ENCODE peak calls at places on chromosomes 2 and 18, in eight cellular contexts. One of them, this sample, is unnamed.

GRCh38 chr2:73925033-73925704 is 1.5 kb upstream of the DGUOK start:
- DNase-seq in fibroblast of lung: no peak
- DNase-seq in suprapubic skin: no peak
- DNase-seq in activated effector memory CD4-positive, alpha-beta T cell treated with Interleukin-2 at 50 U/mL for 16 hours: no peak
- DNase-seq in putamen: no peak
- DNase-seq in activated CD4-positive, alpha-beta T cell treated with anti-CD3 and anti-CD28 coated beads for 36 hours: peak
- DNase-seq in amniotic stem cell: no peak
- DNase-seq in astrocyte: no peak
- DNase-seq in this sample: no peak

GRCh38 chr2:67374949-67375348 is 22.2 kb upstream of the ETAA1 start:
- DNase-seq in putamen: no peak
- DNase-seq in suprapubic skin: no peak
- DNase-seq in fibroblast of lung: no peak
- DNase-seq in astrocyte: no peak
- DNase-seq in amniotic stem cell: no peak
- DNase-seq in activated effector memory CD4-positive, alpha-beta T cell treated with Interleukin-2 at 50 U/mL for 16 hours: no peak
- DNase-seq in activated CD4-positive, alpha-beta T cell treated with anti-CD3 and anti-CD28 coated beads for 36 hours: no peak
- DNase-seq in this sample: no peak

GRCh38 chr2:172047486-172048194 is 37.7 kb upstream of the DLX1 start:
- DNase-seq in suprapubic skin: no peak
- DNase-seq in fibroblast of lung: no peak
- DNase-seq in putamen: no peak
- DNase-seq in astrocyte: no peak
- DNase-seq in activated CD4-positive, alpha-beta T cell treated with anti-CD3 and anti-CD28 coated beads for 36 hours: no peak
- DNase-seq in amniotic stem cell: no peak
- DNase-seq in activated effector memory CD4-positive, alpha-beta T cell treated with Interleukin-2 at 50 U/mL for 16 hours: no peak
- DNase-seq in this sample: no peak

GRCh38 chr2:170218456-170218855 is 40.5 kb downstream of the MYO3B start:
- DNase-seq in astrocyte: no peak
- DNase-seq in putamen: no peak
- DNase-seq in activated effector memory CD4-positive, alpha-beta T cell treated with Interleukin-2 at 50 U/mL for 16 hours: no peak
- DNase-seq in fibroblast of lung: no peak
- DNase-seq in amniotic stem cell: no peak
- DNase-seq in activated CD4-positive, alpha-beta T cell treated with anti-CD3 and anti-CD28 coated beads for 36 hours: no peak
- DNase-seq in suprapubic skin: no peak
- DNase-seq in this sample: no peak

GRCh38 chr2:16161768-16162490 is 221.6 kb downstream of the MYCN start:
- DNase-seq in suprapubic skin: no peak
- DNase-seq in fibroblast of lung: no peak
- DNase-seq in amniotic stem cell: no peak
- DNase-seq in activated CD4-positive, alpha-beta T cell treated with anti-CD3 and anti-CD28 coated beads for 36 hours: no peak
- DNase-seq in astrocyte: no peak
- DNase-seq in activated effector memory CD4-positive, alpha-beta T cell treated with Interleukin-2 at 50 U/mL for 16 hours: no peak
- DNase-seq in putamen: no peak
- DNase-seq in this sample: no peak

GRCh38 chr2:61995515-61995914 is 90.0 kb downstream of the COMMD1 start:
- DNase-seq in fibroblast of lung: no peak
- DNase-seq in suprapubic skin: no peak
- DNase-seq in astrocyte: no peak
- DNase-seq in amniotic stem cell: no peak
- DNase-seq in putamen: no peak
- DNase-seq in activated CD4-positive, alpha-beta T cell treated with anti-CD3 and anti-CD28 coated beads for 36 hours: no peak
- DNase-seq in activated effector memory CD4-positive, alpha-beta T cell treated with Interleukin-2 at 50 U/mL for 16 hours: no peak
- DNase-seq in this sample: no peak

GRCh38 chr2:52611757-52612156 is 1155.8 kb upstream of the CHAC2 start:
- DNase-seq in suprapubic skin: no peak
- DNase-seq in astrocyte: no peak
- DNase-seq in activated CD4-positive, alpha-beta T cell treated with anti-CD3 and anti-CD28 coated beads for 36 hours: no peak
- DNase-seq in putamen: no peak
- DNase-seq in amniotic stem cell: no peak
- DNase-seq in activated effector memory CD4-positive, alpha-beta T cell treated with Interleukin-2 at 50 U/mL for 16 hours: no peak
- DNase-seq in fibroblast of lung: no peak
- DNase-seq in this sample: no peak

GRCh38 chr2:54457326-54458023 is 1.3 kb downstream of the SPTBN1 start:
- DNase-seq in astrocyte: no peak
- DNase-seq in amniotic stem cell: no peak
- DNase-seq in activated CD4-positive, alpha-beta T cell treated with anti-CD3 and anti-CD28 coated beads for 36 hours: peak
- DNase-seq in suprapubic skin: no peak
- DNase-seq in activated effector memory CD4-positive, alpha-beta T cell treated with Interleukin-2 at 50 U/mL for 16 hours: no peak
- DNase-seq in putamen: peak
- DNase-seq in fibroblast of lung: peak
- DNase-seq in this sample: no peak

GRCh38 chr18:59704146-59704545 is 6.9 kb upstream of the CCBE1 start:
- DNase-seq in activated CD4-positive, alpha-beta T cell treated with anti-CD3 and anti-CD28 coated beads for 36 hours: no peak
- DNase-seq in suprapubic skin: no peak
- DNase-seq in fibroblast of lung: no peak
- DNase-seq in activated effector memory CD4-positive, alpha-beta T cell treated with Interleukin-2 at 50 U/mL for 16 hours: no peak
- DNase-seq in astrocyte: no peak
- DNase-seq in putamen: no peak
- DNase-seq in amniotic stem cell: no peak
- DNase-seq in this sample: no peak

GRCh38 chr2:152581360-152581759 is 135.9 kb downstream of the PRPF40A start:
- DNase-seq in astrocyte: no peak
- DNase-seq in amniotic stem cell: no peak
- DNase-seq in suprapubic skin: no peak
- DNase-seq in activated CD4-positive, alpha-beta T cell treated with anti-CD3 and anti-CD28 coated beads for 36 hours: no peak
- DNase-seq in fibroblast of lung: peak
- DNase-seq in activated effector memory CD4-positive, alpha-beta T cell treated with Interleukin-2 at 50 U/mL for 16 hours: no peak
- DNase-seq in putamen: no peak
- DNase-seq in this sample: no peak

GRCh38 chr2:44964704-44965343 is 23.3 kb downstream of the SIX3 start:
- DNase-seq in activated CD4-positive, alpha-beta T cell treated with anti-CD3 and anti-CD28 coated beads for 36 hours: no peak
- DNase-seq in amniotic stem cell: no peak
- DNase-seq in astrocyte: no peak
- DNase-seq in putamen: no peak
- DNase-seq in activated effector memory CD4-positive, alpha-beta T cell treated with Interleukin-2 at 50 U/mL for 16 hours: no peak
- DNase-seq in fibroblast of lung: no peak
- DNase-seq in suprapubic skin: no peak
- DNase-seq in this sample: no peak

GRCh38 chr2:113826346-113827285 is 63.3 kb upstream of the ACTR3 start:
- DNase-seq in activated CD4-positive, alpha-beta T cell treated with anti-CD3 and anti-CD28 coated beads for 36 hours: no peak
- DNase-seq in fibroblast of lung: peak
- DNase-seq in suprapubic skin: no peak
- DNase-seq in activated effector memory CD4-positive, alpha-beta T cell treated with Interleukin-2 at 50 U/mL for 16 hours: no peak
- DNase-seq in astrocyte: peak
- DNase-seq in putamen: peak
- DNase-seq in amniotic stem cell: no peak
- DNase-seq in this sample: no peak

GRCh38 chr2:217249490-217250451 is 389.9 kb upstream of the TNP1 start:
- DNase-seq in fibroblast of lung: no peak
- DNase-seq in activated effector memory CD4-positive, alpha-beta T cell treated with Interleukin-2 at 50 U/mL for 16 hours: no peak
- DNase-seq in suprapubic skin: no peak
- DNase-seq in activated CD4-positive, alpha-beta T cell treated with anti-CD3 and anti-CD28 coated beads for 36 hours: no peak
- DNase-seq in putamen: no peak
- DNase-seq in amniotic stem cell: no peak
- DNase-seq in astrocyte: no peak
- DNase-seq in this sample: no peak

GRCh38 chr2:169961911-169962310 is 134.7 kb downstream of the UBR3 start:
- DNase-seq in putamen: no peak
- DNase-seq in activated effector memory CD4-positive, alpha-beta T cell treated with Interleukin-2 at 50 U/mL for 16 hours: no peak
- DNase-seq in fibroblast of lung: peak
- DNase-seq in activated CD4-positive, alpha-beta T cell treated with anti-CD3 and anti-CD28 coated beads for 36 hours: no peak
- DNase-seq in astrocyte: peak
- DNase-seq in amniotic stem cell: no peak
- DNase-seq in suprapubic skin: no peak
- DNase-seq in this sample: no peak

GRCh38 chr2:102619414-102620319 is at the start of gene SLC9A2:
- DNase-seq in astrocyte: peak
- DNase-seq in activated CD4-positive, alpha-beta T cell treated with anti-CD3 and anti-CD28 coated beads for 36 hours: peak
- DNase-seq in amniotic stem cell: no peak
- DNase-seq in suprapubic skin: no peak
- DNase-seq in fibroblast of lung: peak
- DNase-seq in activated effector memory CD4-positive, alpha-beta T cell treated with Interleukin-2 at 50 U/mL for 16 hours: no peak
- DNase-seq in putamen: no peak
- DNase-seq in this sample: no peak

GRCh38 chr18:75161629-75162028 is 47.3 kb downstream of the PTGR3 start:
- DNase-seq in putamen: no peak
- DNase-seq in activated CD4-positive, alpha-beta T cell treated with anti-CD3 and anti-CD28 coated beads for 36 hours: peak
- DNase-seq in amniotic stem cell: no peak
- DNase-seq in fibroblast of lung: peak
- DNase-seq in activated effector memory CD4-positive, alpha-beta T cell treated with Interleukin-2 at 50 U/mL for 16 hours: peak
- DNase-seq in astrocyte: peak
- DNase-seq in suprapubic skin: no peak
- DNase-seq in this sample: no peak

GRCh38 chr2:235911125-235911524 is 257.1 kb downstream of the GBX2 start:
- DNase-seq in putamen: no peak
- DNase-seq in activated CD4-positive, alpha-beta T cell treated with anti-CD3 and anti-CD28 coated beads for 36 hours: no peak
- DNase-seq in amniotic stem cell: no peak
- DNase-seq in activated effector memory CD4-positive, alpha-beta T cell treated with Interleukin-2 at 50 U/mL for 16 hours: no peak
- DNase-seq in suprapubic skin: no peak
- DNase-seq in fibroblast of lung: no peak
- DNase-seq in astrocyte: no peak
- DNase-seq in this sample: no peak

GRCh38 chr2:149561309-149561926 is 26.2 kb downstream of the MMADHC start:
- DNase-seq in amniotic stem cell: no peak
- DNase-seq in fibroblast of lung: no peak
- DNase-seq in putamen: peak
- DNase-seq in activated CD4-positive, alpha-beta T cell treated with anti-CD3 and anti-CD28 coated beads for 36 hours: peak
- DNase-seq in activated effector memory CD4-positive, alpha-beta T cell treated with Interleukin-2 at 50 U/mL for 16 hours: no peak
- DNase-seq in astrocyte: no peak
- DNase-seq in suprapubic skin: no peak
- DNase-seq in this sample: no peak

GRCh38 chr2:24768601-24769000 is 24.6 kb downstream of the PTRHD1 start:
- DNase-seq in astrocyte: no peak
- DNase-seq in suprapubic skin: no peak
- DNase-seq in putamen: no peak
- DNase-seq in amniotic stem cell: no peak
- DNase-seq in fibroblast of lung: no peak
- DNase-seq in activated CD4-positive, alpha-beta T cell treated with anti-CD3 and anti-CD28 coated beads for 36 hours: no peak
- DNase-seq in activated effector memory CD4-positive, alpha-beta T cell treated with Interleukin-2 at 50 U/mL for 16 hours: no peak
- DNase-seq in this sample: no peak

GRCh38 chr2:198916548-198916947 is 541.2 kb downstream of the SATB2 start:
- DNase-seq in activated CD4-positive, alpha-beta T cell treated with anti-CD3 and anti-CD28 coated beads for 36 hours: no peak
- DNase-seq in astrocyte: no peak
- DNase-seq in suprapubic skin: no peak
- DNase-seq in amniotic stem cell: no peak
- DNase-seq in fibroblast of lung: no peak
- DNase-seq in activated effector memory CD4-positive, alpha-beta T cell treated with Interleukin-2 at 50 U/mL for 16 hours: no peak
- DNase-seq in putamen: no peak
- DNase-seq in this sample: no peak

GRCh38 chr2:161005170-161005569 is 155.1 kb upstream of the TANK start:
- DNase-seq in activated effector memory CD4-positive, alpha-beta T cell treated with Interleukin-2 at 50 U/mL for 16 hours: no peak
- DNase-seq in suprapubic skin: no peak
- DNase-seq in amniotic stem cell: no peak
- DNase-seq in activated CD4-positive, alpha-beta T cell treated with anti-CD3 and anti-CD28 coated beads for 36 hours: no peak
- DNase-seq in astrocyte: peak
- DNase-seq in fibroblast of lung: no peak
- DNase-seq in putamen: no peak
- DNase-seq in this sample: no peak

GRCh38 chr2:20638014-20638413 is 12.9 kb downstream of the HS1BP3 start:
- DNase-seq in activated CD4-positive, alpha-beta T cell treated with anti-CD3 and anti-CD28 coated beads for 36 hours: no peak
- DNase-seq in suprapubic skin: no peak
- DNase-seq in activated effector memory CD4-positive, alpha-beta T cell treated with Interleukin-2 at 50 U/mL for 16 hours: no peak
- DNase-seq in putamen: no peak
- DNase-seq in amniotic stem cell: no peak
- DNase-seq in fibroblast of lung: no peak
- DNase-seq in astrocyte: no peak
- DNase-seq in this sample: no peak

GRCh38 chr2:105090091-105090490 is 52.2 kb downstream of the MRPS9 start:
- DNase-seq in fibroblast of lung: no peak
- DNase-seq in activated effector memory CD4-positive, alpha-beta T cell treated with Interleukin-2 at 50 U/mL for 16 hours: no peak
- DNase-seq in activated CD4-positive, alpha-beta T cell treated with anti-CD3 and anti-CD28 coated beads for 36 hours: no peak
- DNase-seq in putamen: no peak
- DNase-seq in astrocyte: no peak
- DNase-seq in suprapubic skin: no peak
- DNase-seq in amniotic stem cell: no peak
- DNase-seq in this sample: no peak

GRCh38 chr18:47577520-47577919 is 326.1 kb upstream of the SKOR2 start:
- DNase-seq in amniotic stem cell: no peak
- DNase-seq in suprapubic skin: no peak
- DNase-seq in activated CD4-positive, alpha-beta T cell treated with anti-CD3 and anti-CD28 coated beads for 36 hours: no peak
- DNase-seq in activated effector memory CD4-positive, alpha-beta T cell treated with Interleukin-2 at 50 U/mL for 16 hours: no peak
- DNase-seq in astrocyte: no peak
- DNase-seq in putamen: no peak
- DNase-seq in fibroblast of lung: no peak
- DNase-seq in this sample: no peak

GRCh38 chr2:202339052-202339870 is 36.9 kb upstream of the BMPR2 start:
- DNase-seq in fibroblast of lung: peak
- DNase-seq in astrocyte: peak
- DNase-seq in activated effector memory CD4-positive, alpha-beta T cell treated with Interleukin-2 at 50 U/mL for 16 hours: no peak
- DNase-seq in suprapubic skin: no peak
- DNase-seq in activated CD4-positive, alpha-beta T cell treated with anti-CD3 and anti-CD28 coated beads for 36 hours: no peak
- DNase-seq in putamen: no peak
- DNase-seq in amniotic stem cell: peak
- DNase-seq in this sample: no peak

GRCh38 chr2:203328735-203329549 is 748 bp downstream of the ABI2 start:
- DNase-seq in fibroblast of lung: peak
- DNase-seq in astrocyte: peak
- DNase-seq in activated CD4-positive, alpha-beta T cell treated with anti-CD3 and anti-CD28 coated beads for 36 hours: peak
- DNase-seq in activated effector memory CD4-positive, alpha-beta T cell treated with Interleukin-2 at 50 U/mL for 16 hours: no peak
- DNase-seq in putamen: peak
- DNase-seq in suprapubic skin: no peak
- DNase-seq in amniotic stem cell: peak
- DNase-seq in this sample: no peak

GRCh38 chr2:171522804-171523338 is 597 bp downstream of the CYBRD1 start:
- DNase-seq in activated CD4-positive, alpha-beta T cell treated with anti-CD3 and anti-CD28 coated beads for 36 hours: peak
- DNase-seq in amniotic stem cell: no peak
- DNase-seq in suprapubic skin: no peak
- DNase-seq in activated effector memory CD4-positive, alpha-beta T cell treated with Interleukin-2 at 50 U/mL for 16 hours: no peak
- DNase-seq in fibroblast of lung: peak
- DNase-seq in putamen: no peak
- DNase-seq in astrocyte: peak
- DNase-seq in this sample: peak

This sample was measured in RWPE2.